ENCODE peak calls at places on chromosomes 3 and 15, in five cellular contexts. One of them, this sample, is unnamed.

GRCh38 chr15:91956026-91956723 is 102.7 kb downstream of the SLCO3A1 start:
- DNase-seq in mesenchymal stem cell: no peak
- DNase-seq in neuronal stem cell: no peak
- DNase-seq in IMR-90: peak
- DNase-seq in mesendoderm: peak
- DNase-seq in this sample: no peak

GRCh38 chr3:11954312-11954934 is 49.8 kb upstream of the SYN2 start:
- DNase-seq in mesendoderm: no peak
- DNase-seq in neuronal stem cell: no peak
- DNase-seq in mesenchymal stem cell: no peak
- DNase-seq in IMR-90: no peak
- DNase-seq in this sample: no peak

GRCh38 chr3:99504258-99504657 is 134.1 kb upstream of the COL8A1 start:
- DNase-seq in mesenchymal stem cell: peak
- DNase-seq in IMR-90: peak
- DNase-seq in mesendoderm: no peak
- DNase-seq in neuronal stem cell: no peak
- DNase-seq in this sample: no peak

GRCh38 chr15:49898097-49898496 is 220.9 kb downstream of the ATP8B4 start:
- DNase-seq in mesendoderm: no peak
- DNase-seq in IMR-90: no peak
- DNase-seq in neuronal stem cell: no peak
- DNase-seq in mesenchymal stem cell: no peak
- DNase-seq in this sample: no peak

GRCh38 chr3:98733055-98733777 is 29.9 kb upstream of the ST3GAL6 start:
- DNase-seq in mesenchymal stem cell: peak
- DNase-seq in mesendoderm: peak
- DNase-seq in neuronal stem cell: peak
- DNase-seq in IMR-90: no peak
- DNase-seq in this sample: no peak

GRCh38 chr3:72661115-72661457 is 187.2 kb downstream of the SHQ1 start:
- DNase-seq in neuronal stem cell: no peak
- DNase-seq in IMR-90: peak
- DNase-seq in mesenchymal stem cell: no peak
- DNase-seq in mesendoderm: no peak
- DNase-seq in this sample: no peak

GRCh38 chr15:57321973-57322601 is 54.2 kb upstream of the CGNL1 start:
- DNase-seq in IMR-90: no peak
- DNase-seq in mesenchymal stem cell: no peak
- DNase-seq in mesendoderm: peak
- DNase-seq in neuronal stem cell: no peak
- DNase-seq in this sample: peak

GRCh38 chr3:14142567-14143270 is 17.9 kb downstream of the TMEM43 start:
- DNase-seq in neuronal stem cell: no peak
- DNase-seq in mesendoderm: no peak
- DNase-seq in mesenchymal stem cell: peak
- DNase-seq in IMR-90: no peak
- DNase-seq in this sample: no peak

GRCh38 chr3:25962255-25962654 is 172.4 kb downstream of the OXSM start:
- DNase-seq in IMR-90: no peak
- DNase-seq in neuronal stem cell: no peak
- DNase-seq in mesendoderm: peak
- DNase-seq in mesenchymal stem cell: no peak
- DNase-seq in this sample: peak

GRCh38 chr15:50840520-50840919 is 68.0 kb upstream of the AP4E1 start:
- DNase-seq in IMR-90: no peak
- DNase-seq in mesenchymal stem cell: no peak
- DNase-seq in neuronal stem cell: no peak
- DNase-seq in mesendoderm: no peak
- DNase-seq in this sample: peak

GRCh38 chr3:128464702-128465101 is 2.0 kb downstream of the DNAJB8 start:
- DNase-seq in mesenchymal stem cell: no peak
- DNase-seq in neuronal stem cell: no peak
- DNase-seq in mesendoderm: no peak
- DNase-seq in IMR-90: no peak
- DNase-seq in this sample: no peak

GRCh38 chr3:128464188-128464587 is 2.5 kb downstream of the DNAJB8 start:
- DNase-seq in mesenchymal stem cell: no peak
- DNase-seq in mesendoderm: no peak
- DNase-seq in neuronal stem cell: no peak
- DNase-seq in IMR-90: no peak
- DNase-seq in this sample: no peak

GRCh38 chr3:128462341-128462910 is 4.3 kb downstream of the DNAJB8 start:
- DNase-seq in mesenchymal stem cell: no peak
- DNase-seq in neuronal stem cell: no peak
- DNase-seq in mesendoderm: no peak
- DNase-seq in IMR-90: no peak
- DNase-seq in this sample: no peak

GRCh38 chr3:128463354-128463753 is 3.3 kb downstream of the DNAJB8 start:
- DNase-seq in mesendoderm: no peak
- DNase-seq in mesenchymal stem cell: no peak
- DNase-seq in IMR-90: no peak
- DNase-seq in neuronal stem cell: no peak
- DNase-seq in this sample: no peak

DNA sequence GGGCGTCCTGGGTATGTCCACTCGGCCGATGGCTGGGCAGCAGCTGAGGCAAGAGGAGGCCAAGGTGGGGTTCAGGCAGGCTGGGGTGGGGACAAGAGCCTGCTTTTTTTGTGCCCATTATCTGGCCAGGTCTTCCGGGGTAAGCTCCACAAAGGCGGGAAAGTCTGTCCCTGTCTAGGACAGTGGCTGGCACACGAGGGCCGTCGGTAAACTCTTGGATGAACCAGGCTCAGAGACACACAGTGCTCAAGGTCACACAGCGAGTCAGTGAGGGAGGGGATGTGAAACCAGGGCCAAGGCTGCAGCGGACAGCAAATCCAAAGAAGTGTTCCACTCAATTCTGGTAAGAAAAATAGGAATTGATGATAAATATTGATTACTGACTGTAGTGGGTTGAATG is 2.9 kb downstream of the DNAJB8 start:
- DNase-seq in IMR-90: no peak
- DNase-seq in mesenchymal stem cell: no peak
- DNase-seq in mesendoderm: no peak
- DNase-seq in neuronal stem cell: no peak
- DNase-seq in this sample: no peak
- H2AK5ac ChIP-seq in IMR-90: no peak
- H2AK5ac ChIP-seq in mesenchymal stem cell: no peak
- H2AK5ac ChIP-seq in mesendoderm: no peak
- H2AK5ac ChIP-seq in neuronal stem cell: peak
- H2AK5ac ChIP-seq in this sample: no peak

GRCh38 chr3:150503402-150504099 is 42.7 kb downstream of the SERP1 start:
- DNase-seq in neuronal stem cell: no peak
- DNase-seq in mesendoderm: peak
- DNase-seq in mesenchymal stem cell: no peak
- DNase-seq in IMR-90: no peak
- DNase-seq in this sample: peak

GRCh38 chr3:150509780-150510179 is 36.5 kb downstream of the SERP1 start:
- DNase-seq in mesenchymal stem cell: no peak
- DNase-seq in mesendoderm: no peak
- DNase-seq in IMR-90: no peak
- DNase-seq in neuronal stem cell: no peak
- DNase-seq in this sample: no peak

GRCh38 chr3:150508401-150508800 is 37.9 kb downstream of the SERP1 start:
- DNase-seq in IMR-90: no peak
- DNase-seq in neuronal stem cell: no peak
- DNase-seq in mesendoderm: no peak
- DNase-seq in mesenchymal stem cell: no peak
- DNase-seq in this sample: no peak

DNA sequence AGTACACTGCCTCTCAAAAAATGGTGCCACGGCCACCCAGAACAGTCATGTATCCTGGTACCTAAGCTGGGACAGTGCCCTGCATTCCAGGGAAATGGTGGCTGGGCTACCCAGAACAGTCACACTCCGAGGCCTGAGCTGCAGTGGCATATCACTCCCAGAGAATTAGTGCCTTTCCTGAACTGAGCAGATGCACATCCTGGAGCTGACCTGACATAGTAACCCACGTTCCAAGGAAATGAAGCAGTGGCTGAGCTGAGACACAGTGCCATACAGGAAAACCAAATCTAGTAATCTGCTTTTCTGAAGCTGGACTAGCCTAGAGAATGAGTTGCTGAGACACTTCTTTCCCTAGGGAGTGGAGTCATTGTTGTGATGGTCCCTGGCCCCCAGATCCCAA is 41.8 kb downstream of the SERP1 start:
- DNase-seq in mesenchymal stem cell: no peak
- DNase-seq in IMR-90: no peak
- DNase-seq in neuronal stem cell: no peak
- DNase-seq in mesendoderm: no peak
- DNase-seq in this sample: no peak
- H2BK15ac ChIP-seq in mesenchymal stem cell: no peak
- H2BK15ac ChIP-seq in IMR-90: no peak
- H2BK15ac ChIP-seq in neuronal stem cell: no peak
- H2BK15ac ChIP-seq in mesendoderm: no peak
- H2BK15ac ChIP-seq in this sample: no peak

GRCh38 chr3:81500039-81500438 is 261.4 kb downstream of the GBE1 start:
- DNase-seq in neuronal stem cell: no peak
- DNase-seq in mesendoderm: no peak
- DNase-seq in mesenchymal stem cell: no peak
- DNase-seq in IMR-90: no peak
- DNase-seq in this sample: no peak

GRCh38 chr3:81492048-81492447 is 269.4 kb downstream of the GBE1 start:
- DNase-seq in IMR-90: peak
- DNase-seq in mesenchymal stem cell: peak
- DNase-seq in neuronal stem cell: no peak
- DNase-seq in mesendoderm: no peak
- DNase-seq in this sample: no peak

GRCh38 chr3:81502251-81502650 is 259.2 kb downstream of the GBE1 start:
- DNase-seq in mesenchymal stem cell: no peak
- DNase-seq in mesendoderm: no peak
- DNase-seq in neuronal stem cell: no peak
- DNase-seq in IMR-90: no peak
- DNase-seq in this sample: no peak

GRCh38 chr3:81497565-81497964 is 263.9 kb downstream of the GBE1 start:
- DNase-seq in IMR-90: no peak
- DNase-seq in neuronal stem cell: no peak
- DNase-seq in mesendoderm: no peak
- DNase-seq in mesenchymal stem cell: no peak
- DNase-seq in this sample: no peak

GRCh38 chr3:81496407-81497104 is 264.9 kb downstream of the GBE1 start:
- DNase-seq in IMR-90: no peak
- DNase-seq in neuronal stem cell: no peak
- DNase-seq in mesenchymal stem cell: no peak
- DNase-seq in mesendoderm: peak
- DNase-seq in this sample: no peak
- H3K4me2 ChIP-seq in IMR-90: no peak
- H3K4me2 ChIP-seq in neuronal stem cell: no peak
- H3K4me2 ChIP-seq in mesenchymal stem cell: no peak
- H3K4me2 ChIP-seq in mesendoderm: no peak
- H3K4me2 ChIP-seq in this sample: no peak

DNA sequence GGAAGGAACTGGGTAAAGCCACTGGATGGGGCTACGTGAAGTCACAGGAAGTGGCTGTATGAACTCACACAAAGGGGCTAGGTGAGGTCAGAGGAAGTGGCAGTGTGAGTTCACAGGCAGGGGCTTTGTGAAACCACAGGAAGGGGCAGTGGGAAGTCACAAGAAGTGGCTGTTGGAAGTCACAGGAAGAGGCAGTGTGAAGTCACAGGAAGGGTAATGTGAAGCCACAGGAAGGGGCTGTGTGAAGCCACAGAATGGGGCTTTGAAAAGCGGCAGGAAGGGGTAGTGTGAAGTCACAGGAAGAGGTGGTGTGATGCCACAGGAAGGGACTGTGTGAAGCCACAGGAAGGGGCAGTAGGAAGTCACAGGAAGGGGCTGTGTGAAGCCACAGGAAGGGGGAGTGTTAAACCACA is 34.6 kb downstream of the GASK1A start:
- DNase-seq in mesenchymal stem cell: no peak
- DNase-seq in neuronal stem cell: no peak
- DNase-seq in IMR-90: no peak
- DNase-seq in mesendoderm: no peak
- DNase-seq in this sample: no peak
- H2AK5ac ChIP-seq in mesenchymal stem cell: no peak
- H2AK5ac ChIP-seq in neuronal stem cell: peak
- H2AK5ac ChIP-seq in IMR-90: no peak
- H2AK5ac ChIP-seq in mesendoderm: no peak
- H2AK5ac ChIP-seq in this sample: no peak

GRCh38 chr3:124559650-124560405 is 170.4 kb upstream of the UMPS start:
- DNase-seq in neuronal stem cell: peak
- DNase-seq in IMR-90: peak
- DNase-seq in mesenchymal stem cell: peak
- DNase-seq in mesendoderm: peak
- DNase-seq in this sample: peak
- H2BK15ac ChIP-seq in neuronal stem cell: no peak
- H2BK15ac ChIP-seq in IMR-90: no peak
- H2BK15ac ChIP-seq in mesenchymal stem cell: no peak
- H2BK15ac ChIP-seq in mesendoderm: no peak
- H2BK15ac ChIP-seq in this sample: no peak

DNA sequence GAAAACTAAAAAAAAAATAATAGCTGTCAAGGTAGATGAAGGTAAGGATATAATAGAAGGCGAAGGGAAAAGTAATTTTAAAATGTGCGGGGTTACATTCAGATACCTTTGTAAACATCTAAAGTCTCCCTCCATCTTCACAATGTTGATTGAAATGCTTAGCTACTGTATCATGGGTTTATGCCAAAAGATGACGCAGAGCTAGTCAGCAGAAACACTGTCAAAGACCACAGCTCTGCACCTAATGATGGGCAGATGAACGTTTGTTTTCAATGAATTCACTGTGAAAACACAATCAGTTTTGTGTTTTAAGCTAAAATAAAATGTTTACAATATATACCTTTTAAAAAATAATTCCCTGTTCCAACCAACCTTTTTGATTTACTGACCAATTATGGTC is 61.2 kb downstream of the RFTN1 start:
- DNase-seq in mesenchymal stem cell: no peak
- DNase-seq in IMR-90: peak
- DNase-seq in mesendoderm: no peak
- DNase-seq in neuronal stem cell: no peak
- DNase-seq in this sample: no peak
- H3K4me2 ChIP-seq in mesenchymal stem cell: no peak
- H3K4me2 ChIP-seq in IMR-90: no peak
- H3K4me2 ChIP-seq in mesendoderm: no peak
- H3K4me2 ChIP-seq in neuronal stem cell: no peak
- H3K4me2 ChIP-seq in this sample: no peak

GRCh38 chr3:118466795-118467330 is 567.8 kb downstream of the IGSF11 start:
- DNase-seq in IMR-90: no peak
- DNase-seq in neuronal stem cell: no peak
- DNase-seq in mesendoderm: no peak
- DNase-seq in mesenchymal stem cell: no peak
- DNase-seq in this sample: no peak
- H2AK5ac ChIP-seq in IMR-90: no peak
- H2AK5ac ChIP-seq in neuronal stem cell: no peak
- H2AK5ac ChIP-seq in mesendoderm: no peak
- H2AK5ac ChIP-seq in mesenchymal stem cell: no peak
- H2AK5ac ChIP-seq in this sample: no peak

This sample was measured in H9.